ENCODE peak calls at places on chromosome 1, in eight cellular contexts. Q is astrocyte of the spinal cord; I is NCI-H345; X is HEK293T; F is HT1080; L is OCI-M1; N is stimulated activated CD8-positive, alpha-beta memory T cell treated with anti-CD3 and anti-CD28 coated beads, Interleukin-4, amount 100 ng/mL, for 1 hour; W is neuronal stem cell. G is an unnamed sample.

GRCh38 chr1:47637111-47637685 is 199.4 kb downstream of the FOXD2 start:
- DNase-seq in W (no peak), Q (no peak), X (no peak), L (no peak), I (no peak), F (no peak), N (no peak), G (peak)

GRCh38 chr1:202212787-202213186 is 19.2 kb downstream of the LGR6 start:
- DNase-seq in N (no peak), X (no peak), Q (no peak), F (no peak), W (no peak), L (no peak), I (no peak), G (no peak)

GRCh38 chr1:35334485-35334884 is 66.0 kb downstream of the ZMYM4 start:
- DNase-seq in L (no peak), I (no peak), Q (no peak), F (no peak), X (no peak), N (no peak), W (no peak), G (no peak)

GRCh38 chr1:236502972-236503639 is 20.7 kb upstream of the LGALS8 start:
- DNase-seq in X (peak), Q (peak), F (peak), N (no peak), W (peak), L (peak), I (peak), G (peak)

GRCh38 chr1:52670599-52670998 is 27.5 kb downstream of the COA7 start:
- DNase-seq in X (no peak), W (no peak), N (no peak), I (no peak), Q (no peak), F (no peak), L (no peak), G (no peak)

GRCh38 chr1:233368784-233369120 is 41.2 kb downstream of the MAP3K21 start:
- DNase-seq in L (no peak), W (no peak), X (no peak), Q (no peak), F (no peak), N (no peak), I (no peak), G (no peak)

GRCh38 chr1:101130673-101131072 is 105.1 kb upstream of the DPH5 start:
- DNase-seq in W (no peak), L (no peak), X (no peak), N (no peak), Q (no peak), I (no peak), F (peak), G (peak)

GRCh38 chr1:20430355-20431290 is 55.4 kb downstream of the CAMK2N1 start:
- DNase-seq in F (no peak), L (peak), N (no peak), X (peak), W (peak), I (peak), Q (no peak), G (peak)

GRCh38 chr1:44700573-44700972 is 26.1 kb downstream of the ARMH1 start:
- DNase-seq in F (no peak), X (no peak), L (no peak), W (no peak), Q (no peak), I (no peak), N (no peak), G (no peak)

GRCh38 chr1:185104083-185104482 is 52.7 kb downstream of the TRMT1L start:
- DNase-seq in N (no peak), X (no peak), L (no peak), I (no peak), F (no peak), Q (no peak), W (no peak), G (no peak)

GRCh38 chr1:39799770-39800470 is 11.3 kb upstream of the BMP8B start:
- DNase-seq in X (peak), N (peak), L (peak), W (peak), I (peak), F (peak), Q (peak), G (peak)

GRCh38 chr1:27831568-27832410 is 1.2 kb downstream of the PPP1R8 start:
- DNase-seq in N (no peak), Q (peak), I (no peak), X (no peak), F (peak), W (no peak), L (no peak), G (peak)

GRCh38 chr1:19735419-19736127 is 64.1 kb downstream of the TMCO4 start:
- DNase-seq in Q (peak), X (no peak), W (no peak), N (no peak), L (no peak), F (peak), I (no peak), G (peak)

GRCh38 chr1:99652881-99653281 is 7.0 kb downstream of the PALMD start:
- DNase-seq in L (no peak), Q (peak), I (no peak), F (no peak), W (peak), X (no peak), N (no peak), G (no peak)

GRCh38 chr1:167200749-167201148 is 19.9 kb upstream of the POU2F1 start:
- DNase-seq in N (no peak), W (no peak), L (no peak), F (no peak), Q (no peak), I (no peak), X (no peak), G (no peak)

GRCh38 chr1:2810281-2810680 is 8.8 kb upstream of the TTC34 start:
- DNase-seq in Q (no peak), I (no peak), L (no peak), X (no peak), N (no peak), F (no peak), W (no peak), G (no peak)

GRCh38 chr1:100785399-100786082 is 66.0 kb downstream of the VCAM1 start:
- DNase-seq in Q (peak), N (no peak), W (no peak), I (no peak), X (no peak), L (peak), F (peak), G (peak)

GRCh38 chr1:184388671-184389292 is 2.0 kb downstream of the C1orf21 start:
- DNase-seq in L (no peak), F (no peak), W (no peak), Q (no peak), I (peak), N (no peak), X (no peak), G (peak)

GRCh38 chr1:156836041-156836654 is 19.5 kb upstream of the SH2D2A start:
- DNase-seq in F (no peak), Q (no peak), W (no peak), N (no peak), L (no peak), I (no peak), X (no peak), G (no peak)

GRCh38 chr1:12124693-12125421 is 41.9 kb upstream of the TNFRSF1B start:
- DNase-seq in X (peak), N (peak), I (peak), F (peak), L (peak), W (peak), Q (peak), G (peak)

GRCh38 chr1:205118810-205119209 is 3.0 kb downstream of the RBBP5 start:
- DNase-seq in W (no peak), L (no peak), X (no peak), I (no peak), Q (no peak), F (no peak), N (no peak), G (no peak)

GRCh38 chr1:100292711-100293110 is 26.7 kb downstream of the RTCA start:
- DNase-seq in F (peak), L (no peak), W (no peak), N (no peak), Q (peak), X (no peak), I (no peak), G (peak)

G was measured in ELR.